ENCODE peak calls at places on chromosome 19, in ten cellular contexts. One of them, this sample, is unnamed.

GRCh38 chr19:10334340-10335148 is 1.2 kb upstream of the RAVER1 start:
- DNase-seq in T-cell: peak
- DNase-seq in naive thymus-derived CD4-positive, alpha-beta T cell: peak
- DNase-seq in OCI-LY7: peak
- DNase-seq in stimulated activated naive CD8-positive, alpha-beta T cell treated with anti-CD3 and anti-CD28 coated beads, Interleukin-15, amount 100 ng/mL, for 72 hours: peak
- DNase-seq in uterus: peak
- DNase-seq in small intestine: peak
- DNase-seq in NCI-H2029: peak
- DNase-seq in activated effector memory CD4-positive, alpha-beta T cell treated with anti-CD3 and anti-CD28 coated beads, Interleukin-2, amount 50 U/mL, for 16 hours: peak
- DNase-seq in MCF 10A: peak
- DNase-seq in this sample: peak

GRCh38 chr19:6056801-6057650 is 53.3 kb downstream of the RFX2 start:
- DNase-seq in T-cell: no peak
- DNase-seq in naive thymus-derived CD4-positive, alpha-beta T cell: no peak
- DNase-seq in OCI-LY7: no peak
- DNase-seq in stimulated activated naive CD8-positive, alpha-beta T cell treated with anti-CD3 and anti-CD28 coated beads, Interleukin-15, amount 100 ng/mL, for 72 hours: no peak
- DNase-seq in uterus: peak
- DNase-seq in small intestine: peak
- DNase-seq in NCI-H2029: peak
- DNase-seq in activated effector memory CD4-positive, alpha-beta T cell treated with anti-CD3 and anti-CD28 coated beads, Interleukin-2, amount 50 U/mL, for 16 hours: peak
- DNase-seq in MCF 10A: peak
- DNase-seq in this sample: no peak

GRCh38 chr19:45785781-45786532 is 3.7 kb upstream of the DMPK start:
- DNase-seq in T-cell: no peak
- DNase-seq in naive thymus-derived CD4-positive, alpha-beta T cell: no peak
- DNase-seq in OCI-LY7: no peak
- DNase-seq in stimulated activated naive CD8-positive, alpha-beta T cell treated with anti-CD3 and anti-CD28 coated beads, Interleukin-15, amount 100 ng/mL, for 72 hours: no peak
- DNase-seq in uterus: no peak
- DNase-seq in small intestine: no peak
- DNase-seq in NCI-H2029: no peak
- DNase-seq in activated effector memory CD4-positive, alpha-beta T cell treated with anti-CD3 and anti-CD28 coated beads, Interleukin-2, amount 50 U/mL, for 16 hours: no peak
- DNase-seq in MCF 10A: no peak
- DNase-seq in this sample: peak

GRCh38 chr19:12695090-12695489 is 1.3 kb downstream of the FBXW9 start:
- DNase-seq in T-cell: no peak
- DNase-seq in naive thymus-derived CD4-positive, alpha-beta T cell: no peak
- DNase-seq in OCI-LY7: no peak
- DNase-seq in stimulated activated naive CD8-positive, alpha-beta T cell treated with anti-CD3 and anti-CD28 coated beads, Interleukin-15, amount 100 ng/mL, for 72 hours: no peak
- DNase-seq in uterus: no peak
- DNase-seq in small intestine: no peak
- DNase-seq in NCI-H2029: no peak
- DNase-seq in activated effector memory CD4-positive, alpha-beta T cell treated with anti-CD3 and anti-CD28 coated beads, Interleukin-2, amount 50 U/mL, for 16 hours: no peak
- DNase-seq in MCF 10A: no peak
- DNase-seq in this sample: no peak

GRCh38 chr19:2529473-2529918 is 53.6 kb downstream of the GADD45B start:
- DNase-seq in T-cell: no peak
- DNase-seq in naive thymus-derived CD4-positive, alpha-beta T cell: no peak
- DNase-seq in OCI-LY7: no peak
- DNase-seq in stimulated activated naive CD8-positive, alpha-beta T cell treated with anti-CD3 and anti-CD28 coated beads, Interleukin-15, amount 100 ng/mL, for 72 hours: no peak
- DNase-seq in uterus: no peak
- DNase-seq in small intestine: peak
- DNase-seq in NCI-H2029: peak
- DNase-seq in activated effector memory CD4-positive, alpha-beta T cell treated with anti-CD3 and anti-CD28 coated beads, Interleukin-2, amount 50 U/mL, for 16 hours: no peak
- DNase-seq in MCF 10A: peak
- DNase-seq in this sample: peak

GRCh38 chr19:31554360-31554759 is 205.1 kb upstream of the TSHZ3 start:
- DNase-seq in T-cell: no peak
- DNase-seq in naive thymus-derived CD4-positive, alpha-beta T cell: no peak
- DNase-seq in OCI-LY7: no peak
- DNase-seq in stimulated activated naive CD8-positive, alpha-beta T cell treated with anti-CD3 and anti-CD28 coated beads, Interleukin-15, amount 100 ng/mL, for 72 hours: no peak
- DNase-seq in uterus: no peak
- DNase-seq in small intestine: no peak
- DNase-seq in NCI-H2029: no peak
- DNase-seq in activated effector memory CD4-positive, alpha-beta T cell treated with anti-CD3 and anti-CD28 coated beads, Interleukin-2, amount 50 U/mL, for 16 hours: no peak
- DNase-seq in MCF 10A: no peak
- DNase-seq in this sample: no peak

GRCh38 chr19:48186015-48186414 is 15.5 kb downstream of the ZSWIM9 start:
- DNase-seq in T-cell: no peak
- DNase-seq in naive thymus-derived CD4-positive, alpha-beta T cell: no peak
- DNase-seq in OCI-LY7: peak
- DNase-seq in stimulated activated naive CD8-positive, alpha-beta T cell treated with anti-CD3 and anti-CD28 coated beads, Interleukin-15, amount 100 ng/mL, for 72 hours: no peak
- DNase-seq in uterus: no peak
- DNase-seq in small intestine: no peak
- DNase-seq in NCI-H2029: no peak
- DNase-seq in activated effector memory CD4-positive, alpha-beta T cell treated with anti-CD3 and anti-CD28 coated beads, Interleukin-2, amount 50 U/mL, for 16 hours: no peak
- DNase-seq in MCF 10A: no peak
- DNase-seq in this sample: no peak

GRCh38 chr19:45815501-45816216 is 551 bp upstream of the RSPH6A start:
- DNase-seq in T-cell: no peak
- DNase-seq in naive thymus-derived CD4-positive, alpha-beta T cell: no peak
- DNase-seq in OCI-LY7: no peak
- DNase-seq in stimulated activated naive CD8-positive, alpha-beta T cell treated with anti-CD3 and anti-CD28 coated beads, Interleukin-15, amount 100 ng/mL, for 72 hours: no peak
- DNase-seq in uterus: no peak
- DNase-seq in small intestine: no peak
- DNase-seq in NCI-H2029: no peak
- DNase-seq in activated effector memory CD4-positive, alpha-beta T cell treated with anti-CD3 and anti-CD28 coated beads, Interleukin-2, amount 50 U/mL, for 16 hours: no peak
- DNase-seq in MCF 10A: no peak
- DNase-seq in this sample: no peak

GRCh38 chr19:5534787-5535586 is 32.8 kb downstream of the TINCR start:
- DNase-seq in T-cell: no peak
- DNase-seq in naive thymus-derived CD4-positive, alpha-beta T cell: no peak
- DNase-seq in OCI-LY7: peak
- DNase-seq in stimulated activated naive CD8-positive, alpha-beta T cell treated with anti-CD3 and anti-CD28 coated beads, Interleukin-15, amount 100 ng/mL, for 72 hours: no peak
- DNase-seq in uterus: no peak
- DNase-seq in small intestine: no peak
- DNase-seq in NCI-H2029: no peak
- DNase-seq in activated effector memory CD4-positive, alpha-beta T cell treated with anti-CD3 and anti-CD28 coated beads, Interleukin-2, amount 50 U/mL, for 16 hours: peak
- DNase-seq in MCF 10A: no peak
- DNase-seq in this sample: peak

GRCh38 chr19:17658666-17659065 is 29.5 kb downstream of the UNC13A start:
- DNase-seq in T-cell: no peak
- DNase-seq in naive thymus-derived CD4-positive, alpha-beta T cell: no peak
- DNase-seq in OCI-LY7: no peak
- DNase-seq in stimulated activated naive CD8-positive, alpha-beta T cell treated with anti-CD3 and anti-CD28 coated beads, Interleukin-15, amount 100 ng/mL, for 72 hours: no peak
- DNase-seq in uterus: no peak
- DNase-seq in small intestine: no peak
- DNase-seq in NCI-H2029: no peak
- DNase-seq in activated effector memory CD4-positive, alpha-beta T cell treated with anti-CD3 and anti-CD28 coated beads, Interleukin-2, amount 50 U/mL, for 16 hours: no peak
- DNase-seq in MCF 10A: no peak
- DNase-seq in this sample: no peak

GRCh38 chr19:10111405-10111811 is at the start of gene P2RY11:
- DNase-seq in T-cell: peak
- DNase-seq in naive thymus-derived CD4-positive, alpha-beta T cell: no peak
- DNase-seq in OCI-LY7: no peak
- DNase-seq in stimulated activated naive CD8-positive, alpha-beta T cell treated with anti-CD3 and anti-CD28 coated beads, Interleukin-15, amount 100 ng/mL, for 72 hours: peak
- DNase-seq in uterus: no peak
- DNase-seq in small intestine: peak
- DNase-seq in NCI-H2029: no peak
- DNase-seq in activated effector memory CD4-positive, alpha-beta T cell treated with anti-CD3 and anti-CD28 coated beads, Interleukin-2, amount 50 U/mL, for 16 hours: peak
- DNase-seq in MCF 10A: no peak
- DNase-seq in this sample: peak

GRCh38 chr19:663682-664117 is 686 bp upstream of the RNF126 start:
- DNase-seq in T-cell: no peak
- DNase-seq in naive thymus-derived CD4-positive, alpha-beta T cell: no peak
- DNase-seq in OCI-LY7: no peak
- DNase-seq in stimulated activated naive CD8-positive, alpha-beta T cell treated with anti-CD3 and anti-CD28 coated beads, Interleukin-15, amount 100 ng/mL, for 72 hours: no peak
- DNase-seq in uterus: no peak
- DNase-seq in small intestine: no peak
- DNase-seq in NCI-H2029: no peak
- DNase-seq in activated effector memory CD4-positive, alpha-beta T cell treated with anti-CD3 and anti-CD28 coated beads, Interleukin-2, amount 50 U/mL, for 16 hours: no peak
- DNase-seq in MCF 10A: no peak
- DNase-seq in this sample: no peak

GRCh38 chr19:3499738-3500428 is 591 bp downstream of the DOHH start:
- DNase-seq in T-cell: no peak
- DNase-seq in naive thymus-derived CD4-positive, alpha-beta T cell: no peak
- DNase-seq in OCI-LY7: no peak
- DNase-seq in stimulated activated naive CD8-positive, alpha-beta T cell treated with anti-CD3 and anti-CD28 coated beads, Interleukin-15, amount 100 ng/mL, for 72 hours: no peak
- DNase-seq in uterus: no peak
- DNase-seq in small intestine: no peak
- DNase-seq in NCI-H2029: no peak
- DNase-seq in activated effector memory CD4-positive, alpha-beta T cell treated with anti-CD3 and anti-CD28 coated beads, Interleukin-2, amount 50 U/mL, for 16 hours: no peak
- DNase-seq in MCF 10A: no peak
- DNase-seq in this sample: no peak

GRCh38 chr19:13537454-13537853 is 31.2 kb upstream of the CACNA1A start:
- DNase-seq in T-cell: no peak
- DNase-seq in naive thymus-derived CD4-positive, alpha-beta T cell: no peak
- DNase-seq in OCI-LY7: no peak
- DNase-seq in stimulated activated naive CD8-positive, alpha-beta T cell treated with anti-CD3 and anti-CD28 coated beads, Interleukin-15, amount 100 ng/mL, for 72 hours: no peak
- DNase-seq in uterus: no peak
- DNase-seq in small intestine: no peak
- DNase-seq in NCI-H2029: peak
- DNase-seq in activated effector memory CD4-positive, alpha-beta T cell treated with anti-CD3 and anti-CD28 coated beads, Interleukin-2, amount 50 U/mL, for 16 hours: no peak
- DNase-seq in MCF 10A: peak
- DNase-seq in this sample: no peak